ENCODE peak calls at places on chromosomes 1 and 21, in eight cellular contexts. One of them, this sample, is unnamed. For H3K36me3, the result is how much of the 10 kb centered on the place peaks cover.

GRCh38 chr1:1170891-1171550 is 2.7 kb upstream of the TTLL10 start:
- DNase-seq in IMR-90: no peak
- DNase-seq in tibial artery: peak
- DNase-seq in right lobe of liver: peak
- DNase-seq in upper lobe of right lung: no peak
- DNase-seq in lung: no peak
- DNase-seq in fibroblast of lung: no peak
- DNase-seq in heart right ventricle: no peak
- DNase-seq in this sample: no peak

GRCh38 chr1:203152158-203153034 is 23.2 kb downstream of the MYBPH start:
- DNase-seq in heart right ventricle: no peak
- DNase-seq in IMR-90: peak
- DNase-seq in lung: no peak
- DNase-seq in tibial artery: no peak
- DNase-seq in right lobe of liver: no peak
- DNase-seq in fibroblast of lung: peak
- DNase-seq in upper lobe of right lung: no peak
- DNase-seq in this sample: peak

GRCh38 chr1:39435597-39435996 is 55.8 kb upstream of the BMP8A start:
- DNase-seq in right lobe of liver: no peak
- DNase-seq in lung: no peak
- DNase-seq in upper lobe of right lung: no peak
- DNase-seq in tibial artery: no peak
- DNase-seq in IMR-90: no peak
- DNase-seq in fibroblast of lung: no peak
- DNase-seq in heart right ventricle: no peak
- DNase-seq in this sample: no peak

GRCh38 chr1:77095231-77095630 is 124.0 kb downstream of the PIGK start:
- DNase-seq in IMR-90: no peak
- DNase-seq in heart right ventricle: no peak
- DNase-seq in right lobe of liver: no peak
- DNase-seq in upper lobe of right lung: no peak
- DNase-seq in lung: no peak
- DNase-seq in fibroblast of lung: no peak
- DNase-seq in tibial artery: no peak
- DNase-seq in this sample: no peak

GRCh38 chr1:220526294-220526693 is 1.6 kb upstream of the MARK1 start:
- DNase-seq in heart right ventricle: no peak
- DNase-seq in right lobe of liver: no peak
- DNase-seq in lung: no peak
- DNase-seq in IMR-90: no peak
- DNase-seq in fibroblast of lung: no peak
- DNase-seq in upper lobe of right lung: no peak
- DNase-seq in tibial artery: no peak
- DNase-seq in this sample: peak

GRCh38 chr1:1782399-1783221 is 4.3 kb upstream of the NADK start:
- DNase-seq in right lobe of liver: peak
- DNase-seq in fibroblast of lung: peak
- DNase-seq in lung: peak
- DNase-seq in tibial artery: peak
- DNase-seq in IMR-90: peak
- DNase-seq in upper lobe of right lung: peak
- DNase-seq in heart right ventricle: peak
- DNase-seq in this sample: peak

GRCh38 chr1:3283849-3284248 is 170.6 kb upstream of the ARHGEF16 start:
- DNase-seq in lung: peak
- DNase-seq in fibroblast of lung: no peak
- DNase-seq in upper lobe of right lung: peak
- DNase-seq in heart right ventricle: peak
- DNase-seq in tibial artery: no peak
- DNase-seq in right lobe of liver: no peak
- DNase-seq in IMR-90: no peak
- DNase-seq in this sample: no peak

GRCh38 chr1:9792156-9793042 is 31.4 kb downstream of the CLSTN1 start:
- DNase-seq in IMR-90: peak
- DNase-seq in fibroblast of lung: peak
- DNase-seq in heart right ventricle: no peak
- DNase-seq in right lobe of liver: no peak
- DNase-seq in lung: no peak
- DNase-seq in tibial artery: no peak
- DNase-seq in upper lobe of right lung: no peak
- DNase-seq in this sample: no peak

GRCh38 chr1:50109647-50110075 is 941 bp downstream of the ELAVL4 start:
- DNase-seq in heart right ventricle: no peak
- DNase-seq in lung: no peak
- DNase-seq in right lobe of liver: no peak
- DNase-seq in tibial artery: no peak
- DNase-seq in fibroblast of lung: peak
- DNase-seq in upper lobe of right lung: no peak
- DNase-seq in IMR-90: no peak
- DNase-seq in this sample: no peak

GRCh38 chr21:32352556-32352955 is 40.3 kb downstream of the URB1 start:
- DNase-seq in fibroblast of lung: no peak
- DNase-seq in tibial artery: no peak
- DNase-seq in lung: no peak
- DNase-seq in heart right ventricle: no peak
- DNase-seq in upper lobe of right lung: no peak
- DNase-seq in right lobe of liver: peak
- DNase-seq in IMR-90: no peak
- DNase-seq in this sample: no peak

GRCh38 chr1:170660874-170661645 is 2.9 kb upstream of the PRRX1 start:
- DNase-seq in lung: no peak
- DNase-seq in tibial artery: no peak
- DNase-seq in right lobe of liver: no peak
- DNase-seq in fibroblast of lung: peak
- DNase-seq in heart right ventricle: peak
- DNase-seq in upper lobe of right lung: no peak
- DNase-seq in IMR-90: peak
- DNase-seq in this sample: no peak

GRCh38 chr21:36210779-36211659 is 54.4 kb downstream of the DOP1B start:
- DNase-seq in upper lobe of right lung: no peak
- DNase-seq in tibial artery: no peak
- DNase-seq in IMR-90: no peak
- DNase-seq in right lobe of liver: no peak
- DNase-seq in fibroblast of lung: peak
- DNase-seq in heart right ventricle: no peak
- DNase-seq in lung: no peak
- DNase-seq in this sample: no peak

GRCh38 chr1:15919316-15919715 is 56.6 kb downstream of the ZBTB17 start:
- DNase-seq in upper lobe of right lung: no peak
- DNase-seq in lung: no peak
- DNase-seq in IMR-90: peak
- DNase-seq in tibial artery: no peak
- DNase-seq in fibroblast of lung: peak
- DNase-seq in heart right ventricle: no peak
- DNase-seq in right lobe of liver: no peak
- DNase-seq in this sample: peak

GRCh38 chr1:87473203-87473661 is 144.6 kb downstream of the LMO4 start:
- DNase-seq in upper lobe of right lung: no peak
- DNase-seq in IMR-90: no peak
- DNase-seq in heart right ventricle: no peak
- DNase-seq in right lobe of liver: no peak
- DNase-seq in tibial artery: no peak
- DNase-seq in fibroblast of lung: peak
- DNase-seq in lung: no peak
- DNase-seq in this sample: peak

GRCh38 chr1:150621497-150622113 is 7.8 kb downstream of the ENSA start:
- DNase-seq in right lobe of liver: no peak
- DNase-seq in heart right ventricle: no peak
- DNase-seq in IMR-90: peak
- DNase-seq in fibroblast of lung: peak
- DNase-seq in upper lobe of right lung: no peak
- DNase-seq in tibial artery: peak
- DNase-seq in lung: peak
- DNase-seq in this sample: peak

GRCh38 chr1:2439369-2439768 is 27.0 kb upstream of the PEX10 start:
- DNase-seq in IMR-90: no peak
- DNase-seq in lung: no peak
- DNase-seq in heart right ventricle: no peak
- DNase-seq in upper lobe of right lung: no peak
- DNase-seq in tibial artery: no peak
- DNase-seq in right lobe of liver: no peak
- DNase-seq in fibroblast of lung: no peak
- DNase-seq in this sample: no peak

GRCh38 chr1:193416226-193416625 is 229.8 kb upstream of the B3GALT2 start:
- DNase-seq in IMR-90: no peak
- DNase-seq in lung: no peak
- DNase-seq in upper lobe of right lung: no peak
- DNase-seq in fibroblast of lung: no peak
- DNase-seq in heart right ventricle: no peak
- DNase-seq in tibial artery: no peak
- DNase-seq in right lobe of liver: no peak
- DNase-seq in this sample: no peak

GRCh38 chr1:193417945-193418744 is 231.7 kb upstream of the B3GALT2 start:
- DNase-seq in IMR-90: peak
- DNase-seq in lung: no peak
- DNase-seq in fibroblast of lung: peak
- DNase-seq in heart right ventricle: no peak
- DNase-seq in tibial artery: no peak
- DNase-seq in upper lobe of right lung: no peak
- DNase-seq in right lobe of liver: no peak
- DNase-seq in this sample: peak

GRCh38 chr1:193421487-193421886 is 235.1 kb upstream of the B3GALT2 start:
- DNase-seq in tibial artery: no peak
- DNase-seq in fibroblast of lung: no peak
- DNase-seq in lung: no peak
- DNase-seq in IMR-90: no peak
- DNase-seq in heart right ventricle: no peak
- DNase-seq in right lobe of liver: no peak
- DNase-seq in upper lobe of right lung: no peak
- DNase-seq in this sample: peak

GRCh38 chr1:193417420-193417819 is 231.0 kb upstream of the B3GALT2 start:
- DNase-seq in upper lobe of right lung: peak
- DNase-seq in IMR-90: peak
- DNase-seq in lung: no peak
- DNase-seq in right lobe of liver: no peak
- DNase-seq in fibroblast of lung: peak
- DNase-seq in tibial artery: no peak
- DNase-seq in heart right ventricle: no peak
- DNase-seq in this sample: peak

GRCh38 chr1:193418745-193419058 is 232.3 kb upstream of the B3GALT2 start:
- DNase-seq in lung: no peak
- DNase-seq in right lobe of liver: no peak
- DNase-seq in upper lobe of right lung: no peak
- DNase-seq in tibial artery: no peak
- DNase-seq in IMR-90: no peak
- DNase-seq in heart right ventricle: no peak
- DNase-seq in fibroblast of lung: no peak
- DNase-seq in this sample: no peak
- H3K4me3 ChIP-seq in lung: no peak
- H3K4me3 ChIP-seq in right lobe of liver: peak
- H3K4me3 ChIP-seq in upper lobe of right lung: peak
- H3K4me3 ChIP-seq in tibial artery: peak
- H3K4me3 ChIP-seq in IMR-90: peak
- H3K4me3 ChIP-seq in heart right ventricle: peak
- H3K4me3 ChIP-seq in fibroblast of lung: peak
- H3K4me3 ChIP-seq in this sample: no peak

GRCh38 chr1:27548136-27548853 is 55.6 kb downstream of the AHDC1 start:
- DNase-seq in IMR-90: no peak
- DNase-seq in lung: no peak
- DNase-seq in right lobe of liver: no peak
- DNase-seq in fibroblast of lung: no peak
- DNase-seq in upper lobe of right lung: no peak
- DNase-seq in tibial artery: no peak
- DNase-seq in heart right ventricle: no peak
- DNase-seq in this sample: no peak

GRCh38 chr1:27549807-27550408 is 54.0 kb downstream of the AHDC1 start:
- DNase-seq in IMR-90: no peak
- DNase-seq in right lobe of liver: no peak
- DNase-seq in fibroblast of lung: no peak
- DNase-seq in lung: no peak
- DNase-seq in upper lobe of right lung: no peak
- DNase-seq in heart right ventricle: no peak
- DNase-seq in tibial artery: no peak
- DNase-seq in this sample: no peak

GRCh38 chr1:27548858-27549719 is 54.9 kb downstream of the AHDC1 start:
- DNase-seq in IMR-90: no peak
- DNase-seq in heart right ventricle: no peak
- DNase-seq in fibroblast of lung: no peak
- DNase-seq in lung: no peak
- DNase-seq in tibial artery: no peak
- DNase-seq in upper lobe of right lung: no peak
- DNase-seq in right lobe of liver: peak
- DNase-seq in this sample: no peak

GRCh38 chr1:27545876-27546275 is 55.9 kb upstream of the WASF2 start:
- DNase-seq in upper lobe of right lung: no peak
- DNase-seq in fibroblast of lung: no peak
- DNase-seq in tibial artery: no peak
- DNase-seq in IMR-90: no peak
- DNase-seq in lung: no peak
- DNase-seq in heart right ventricle: no peak
- DNase-seq in right lobe of liver: no peak
- DNase-seq in this sample: no peak

GRCh38 chr1:27547220-27548116 is 56.5 kb downstream of the AHDC1 start:
- DNase-seq in IMR-90: no peak
- DNase-seq in upper lobe of right lung: no peak
- DNase-seq in heart right ventricle: no peak
- DNase-seq in fibroblast of lung: no peak
- DNase-seq in tibial artery: no peak
- DNase-seq in lung: no peak
- DNase-seq in right lobe of liver: no peak
- DNase-seq in this sample: no peak
- H3K36me3 ChIP-seq in IMR-90: half or more
- H3K36me3 ChIP-seq in upper lobe of right lung: under half
- H3K36me3 ChIP-seq in heart right ventricle: half or more
- H3K36me3 ChIP-seq in fibroblast of lung: under half
- H3K36me3 ChIP-seq in tibial artery: half or more
- H3K36me3 ChIP-seq in lung: half or more
- H3K36me3 ChIP-seq in right lobe of liver: under half
- H3K36me3 ChIP-seq in this sample: under half

DNA sequence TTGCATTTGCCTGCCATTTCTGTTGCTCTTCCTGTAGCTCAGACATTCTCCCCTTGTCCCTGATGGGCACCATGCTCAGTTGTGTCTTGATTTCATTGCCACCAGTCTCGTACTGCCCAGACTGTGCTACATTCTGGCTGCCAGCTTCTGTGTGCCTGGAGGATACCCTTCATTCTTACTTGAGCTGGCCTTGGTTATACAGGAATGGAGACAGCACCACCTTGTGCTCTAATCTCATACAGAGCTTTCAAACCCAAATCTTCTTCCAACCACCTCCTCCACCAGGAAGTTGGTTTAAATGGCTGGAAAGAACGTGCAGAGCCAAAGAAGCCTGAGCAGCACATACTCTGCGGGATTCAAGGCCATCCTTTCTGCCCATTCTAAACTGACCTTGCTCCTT is 165.3 kb downstream of the SLC35F3 start:
- DNase-seq in heart right ventricle: no peak
- DNase-seq in IMR-90: no peak
- DNase-seq in fibroblast of lung: peak
- DNase-seq in tibial artery: no peak
- DNase-seq in lung: no peak
- DNase-seq in right lobe of liver: no peak
- DNase-seq in upper lobe of right lung: no peak
- DNase-seq in this sample: peak
- TF ChIP-seq CTCF in heart right ventricle: no peak
- TF ChIP-seq CTCF in IMR-90: no peak
- TF ChIP-seq CTCF in fibroblast of lung: no peak
- TF ChIP-seq CTCF in tibial artery: no peak
- TF ChIP-seq CTCF in lung: no peak
- TF ChIP-seq CTCF in right lobe of liver: peak
- TF ChIP-seq CTCF in upper lobe of right lung: no peak
- TF ChIP-seq CTCF in this sample: peak

GRCh38 chr1:226662704-226663326 is 76.3 kb downstream of the ITPKB start:
- DNase-seq in lung: peak
- DNase-seq in tibial artery: peak
- DNase-seq in fibroblast of lung: peak
- DNase-seq in upper lobe of right lung: no peak
- DNase-seq in right lobe of liver: no peak
- DNase-seq in heart right ventricle: peak
- DNase-seq in IMR-90: peak
- DNase-seq in this sample: peak
- H3K4me3 ChIP-seq in lung: no peak
- H3K4me3 ChIP-seq in tibial artery: peak
- H3K4me3 ChIP-seq in fibroblast of lung: no peak
- H3K4me3 ChIP-seq in upper lobe of right lung: no peak
- H3K4me3 ChIP-seq in right lobe of liver: no peak
- H3K4me3 ChIP-seq in heart right ventricle: no peak
- H3K4me3 ChIP-seq in IMR-90: no peak
- H3K4me3 ChIP-seq in this sample: no peak